ENCODE peak calls at places on chromosomes 4 and X, in four cellular contexts. One of them, this sample, is unnamed.

GRCh38 chr4:113303315-113303714 is 253.9 kb downstream of the ANK2 start:
- DNase-seq in IMR-90: no peak
- DNase-seq in GM23338: no peak
- DNase-seq in fibroblast of villous mesenchyme: no peak
- DNase-seq in this sample: no peak

GRCh38 chrX:71619193-71619592 is 882 bp upstream of the CXCR3 start:
- DNase-seq in IMR-90: no peak
- DNase-seq in GM23338: no peak
- DNase-seq in fibroblast of villous mesenchyme: no peak
- DNase-seq in this sample: no peak

GRCh38 chr4:118221193-118221800 is 131.5 kb downstream of the PRSS12 start:
- DNase-seq in IMR-90: peak
- DNase-seq in GM23338: no peak
- DNase-seq in fibroblast of villous mesenchyme: peak
- DNase-seq in this sample: no peak

GRCh38 chr4:168723020-168723419 is 226.2 kb downstream of the PALLD start:
- DNase-seq in IMR-90: peak
- DNase-seq in GM23338: no peak
- DNase-seq in fibroblast of villous mesenchyme: peak
- DNase-seq in this sample: no peak

GRCh38 chrX:100611951-100612350 is 24.7 kb downstream of the TSPAN6 start:
- DNase-seq in IMR-90: no peak
- DNase-seq in GM23338: no peak
- DNase-seq in fibroblast of villous mesenchyme: no peak
- DNase-seq in this sample: no peak

GRCh38 chr4:110898290-110898689 is 275.4 kb upstream of the PITX2 start:
- DNase-seq in IMR-90: no peak
- DNase-seq in GM23338: no peak
- DNase-seq in fibroblast of villous mesenchyme: peak
- DNase-seq in this sample: no peak

GRCh38 chrX:136689441-136689840 is 41.5 kb downstream of the CD40LG start:
- DNase-seq in IMR-90: peak
- DNase-seq in GM23338: peak
- DNase-seq in fibroblast of villous mesenchyme: peak
- DNase-seq in this sample: no peak

GRCh38 chr4:6205973-6206372 is 5.6 kb upstream of the JAKMIP1 start:
- DNase-seq in IMR-90: no peak
- DNase-seq in GM23338: no peak
- DNase-seq in fibroblast of villous mesenchyme: no peak
- DNase-seq in this sample: no peak

GRCh38 chr4:72809208-72809607 is 240.2 kb upstream of the ADAMTS3 start:
- DNase-seq in IMR-90: no peak
- DNase-seq in GM23338: no peak
- DNase-seq in fibroblast of villous mesenchyme: peak
- DNase-seq in this sample: no peak

GRCh38 chrX:133880032-133880443 is 105.4 kb downstream of the GPC3 start:
- DNase-seq in IMR-90: no peak
- DNase-seq in GM23338: no peak
- DNase-seq in fibroblast of villous mesenchyme: no peak
- DNase-seq in this sample: no peak

GRCh38 chrX:15849555-15849954 is 5.1 kb downstream of the AP1S2 start:
- DNase-seq in IMR-90: no peak
- DNase-seq in GM23338: peak
- DNase-seq in fibroblast of villous mesenchyme: no peak
- DNase-seq in this sample: no peak

GRCh38 chrX:101229155-101229554 is 9.6 kb downstream of the DRP2 start:
- DNase-seq in IMR-90: peak
- DNase-seq in GM23338: no peak
- DNase-seq in fibroblast of villous mesenchyme: peak
- DNase-seq in this sample: no peak

GRCh38 chr4:8896506-8896905 is 24.9 kb upstream of the HMX1 start:
- DNase-seq in IMR-90: no peak
- DNase-seq in GM23338: no peak
- DNase-seq in fibroblast of villous mesenchyme: no peak
- DNase-seq in this sample: no peak

GRCh38 chr4:98828801-98829200 is 100.1 kb downstream of the EIF4E start:
- DNase-seq in IMR-90: no peak
- DNase-seq in GM23338: peak
- DNase-seq in fibroblast of villous mesenchyme: peak
- DNase-seq in this sample: no peak

GRCh38 chr4:39565925-39566630 is 38.8 kb upstream of the UGDH start:
- DNase-seq in IMR-90: peak
- DNase-seq in GM23338: no peak
- DNase-seq in fibroblast of villous mesenchyme: peak
- DNase-seq in this sample: no peak

GRCh38 chr4:10380695-10381094 is 76.5 kb downstream of the ZNF518B start:
- DNase-seq in IMR-90: no peak
- DNase-seq in GM23338: no peak
- DNase-seq in fibroblast of villous mesenchyme: no peak
- DNase-seq in this sample: no peak

GRCh38 chr4:184348311-184349233 is 125.8 kb downstream of the IRF2 start:
- DNase-seq in IMR-90: peak
- DNase-seq in GM23338: no peak
- DNase-seq in fibroblast of villous mesenchyme: peak
- DNase-seq in this sample: no peak

GRCh38 chr4:52868138-52868537 is 6.0 kb downstream of the RASL11B start:
- DNase-seq in IMR-90: no peak
- DNase-seq in GM23338: peak
- DNase-seq in fibroblast of villous mesenchyme: no peak
- DNase-seq in this sample: no peak

GRCh38 chrX:146449243-146449642 is 360.3 kb upstream of the CXorf51B start:
- DNase-seq in IMR-90: no peak
- DNase-seq in GM23338: no peak
- DNase-seq in fibroblast of villous mesenchyme: no peak
- DNase-seq in this sample: no peak

GRCh38 chr4:59960143-59960542 is 1240.0 kb upstream of the ADGRL3 start:
- DNase-seq in IMR-90: no peak
- DNase-seq in GM23338: no peak
- DNase-seq in fibroblast of villous mesenchyme: no peak
- DNase-seq in this sample: no peak

GRCh38 chrX:39984191-39984956 is 113.4 kb downstream of the BCOR start:
- DNase-seq in IMR-90: peak
- DNase-seq in GM23338: no peak
- DNase-seq in fibroblast of villous mesenchyme: peak
- DNase-seq in this sample: no peak

GRCh38 chrX:70554081-70554480 is 109.4 kb downstream of the DLG3 start:
- DNase-seq in IMR-90: peak
- DNase-seq in GM23338: peak
- DNase-seq in fibroblast of villous mesenchyme: peak
- DNase-seq in this sample: no peak

GRCh38 chrX:14491689-14492088 is 37.6 kb upstream of the GLRA2 start:
- DNase-seq in IMR-90: no peak
- DNase-seq in GM23338: no peak
- DNase-seq in fibroblast of villous mesenchyme: no peak
- DNase-seq in this sample: no peak

GRCh38 chrX:130260316-130260715 is 8.4 kb downstream of the ZNF280C start:
- DNase-seq in IMR-90: peak
- DNase-seq in GM23338: no peak
- DNase-seq in fibroblast of villous mesenchyme: peak
- DNase-seq in this sample: no peak

GRCh38 chrX:40809210-40809609 is 73.9 kb upstream of the MED14 start:
- DNase-seq in IMR-90: peak
- DNase-seq in GM23338: no peak
- DNase-seq in fibroblast of villous mesenchyme: peak
- DNase-seq in this sample: no peak

GRCh38 chr4:101277661-101278060 is 69.7 kb downstream of the PPP3CA start:
- DNase-seq in IMR-90: peak
- DNase-seq in GM23338: no peak
- DNase-seq in fibroblast of villous mesenchyme: peak
- DNase-seq in this sample: no peak

GRCh38 chr4:39514888-39515401 is 12.3 kb downstream of the UGDH start:
- DNase-seq in IMR-90: peak
- DNase-seq in GM23338: no peak
- DNase-seq in fibroblast of villous mesenchyme: peak
- DNase-seq in this sample: peak

GRCh38 chr4:40526741-40527140 is 102.9 kb downstream of the RBM47 start:
- DNase-seq in IMR-90: no peak
- DNase-seq in GM23338: no peak
- DNase-seq in fibroblast of villous mesenchyme: no peak
- DNase-seq in this sample: no peak

GRCh38 chr4:124936427-124936826 is 223.9 kb upstream of the ANKRD50 start:
- DNase-seq in IMR-90: peak
- DNase-seq in GM23338: no peak
- DNase-seq in fibroblast of villous mesenchyme: no peak
- DNase-seq in this sample: peak

GRCh38 chr4:66028668-66029067 is 358.4 kb upstream of the EPHA5 start:
- DNase-seq in IMR-90: no peak
- DNase-seq in GM23338: no peak
- DNase-seq in fibroblast of villous mesenchyme: no peak
- DNase-seq in this sample: no peak

GRCh38 chrX:48702716-48703115 is 6.2 kb downstream of the SUV39H1 start:
- DNase-seq in IMR-90: no peak
- DNase-seq in GM23338: no peak
- DNase-seq in fibroblast of villous mesenchyme: no peak
- DNase-seq in this sample: no peak

GRCh38 chr4:39046243-39046642 is 14.0 kb upstream of the TMEM156 start:
- DNase-seq in IMR-90: peak
- DNase-seq in GM23338: no peak
- DNase-seq in fibroblast of villous mesenchyme: peak
- DNase-seq in this sample: peak

GRCh38 chr4:54433686-54434085 is 204.6 kb downstream of the PDGFRA start:
- DNase-seq in IMR-90: peak
- DNase-seq in GM23338: peak
- DNase-seq in fibroblast of villous mesenchyme: peak
- DNase-seq in this sample: no peak

GRCh38 chr4:8347660-8348059 is 78.1 kb downstream of the HTRA3 start:
- DNase-seq in IMR-90: no peak
- DNase-seq in GM23338: no peak
- DNase-seq in fibroblast of villous mesenchyme: no peak
- DNase-seq in this sample: no peak

GRCh38 chrX:68945603-68946228 is 116.9 kb downstream of the EFNB1 start:
- DNase-seq in IMR-90: peak
- DNase-seq in GM23338: peak
- DNase-seq in fibroblast of villous mesenchyme: peak
- DNase-seq in this sample: no peak

DNA sequence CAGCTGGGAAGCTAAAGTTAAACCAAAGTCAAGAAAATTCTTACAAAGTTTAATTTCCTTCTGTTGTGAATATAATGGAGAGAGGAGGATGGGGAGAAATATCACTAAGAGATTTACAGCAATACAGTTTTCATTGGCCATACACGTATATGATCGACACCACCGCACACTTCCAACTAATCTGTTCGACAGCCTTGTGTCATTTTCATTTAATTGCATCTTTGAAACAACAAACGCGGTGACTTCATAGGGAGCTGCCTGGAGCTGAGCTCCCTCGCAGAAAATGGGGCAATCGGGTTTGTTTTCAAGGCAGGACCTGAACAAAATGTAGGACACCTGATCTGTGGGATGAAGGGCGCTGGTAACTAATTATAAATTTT is 1.3 kb downstream of the PTPN13 start:
- DNase-seq in IMR-90: peak
- DNase-seq in GM23338: no peak
- DNase-seq in fibroblast of villous mesenchyme: peak
- DNase-seq in this sample: no peak
- H3K4me3 ChIP-seq in IMR-90: peak
- H3K4me3 ChIP-seq in GM23338: peak
- H3K4me3 ChIP-seq in fibroblast of villous mesenchyme: peak
- H3K4me3 ChIP-seq in this sample: peak

DNA sequence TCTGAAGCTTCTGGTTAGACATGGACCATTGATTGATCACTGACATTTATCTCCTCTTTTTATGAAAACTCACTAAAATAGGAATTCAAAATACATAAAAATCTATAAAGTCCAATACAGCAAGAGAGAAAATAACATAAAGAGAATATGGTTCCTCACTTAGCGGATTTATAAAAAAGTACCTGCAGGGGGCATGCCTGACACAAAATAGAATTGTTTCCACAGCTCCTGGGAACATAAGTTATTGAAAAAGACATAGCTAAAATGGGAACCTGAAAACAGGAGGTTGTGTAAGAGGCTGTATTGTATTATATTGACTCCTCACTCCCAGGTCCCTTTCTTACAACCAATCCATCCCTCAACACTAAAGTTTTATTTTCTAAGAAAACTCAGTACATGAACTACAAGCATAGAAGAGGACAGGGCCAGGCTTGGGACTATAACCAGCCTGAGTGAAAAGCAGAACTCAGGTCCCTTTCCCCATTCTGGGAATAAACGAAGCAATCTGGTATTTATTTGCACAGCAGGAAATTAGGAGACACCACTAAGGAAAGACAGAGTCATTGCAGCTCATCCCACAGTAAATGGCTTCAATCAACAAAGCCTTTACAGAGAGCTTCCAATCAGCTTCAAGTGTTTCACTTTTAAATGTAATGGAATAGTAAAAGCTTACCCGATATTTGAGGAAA is 121.1 kb upstream of the NDST4 start:
- DNase-seq in IMR-90: no peak
- DNase-seq in GM23338: peak
- DNase-seq in fibroblast of villous mesenchyme: no peak
- DNase-seq in this sample: no peak
- H3K4me3 ChIP-seq in IMR-90: no peak
- H3K4me3 ChIP-seq in GM23338: peak
- H3K4me3 ChIP-seq in fibroblast of villous mesenchyme: no peak
- H3K4me3 ChIP-seq in this sample: no peak

GRCh38 chrX:154751121-154751668 is 318 bp upstream of the GAB3 start:
- DNase-seq in IMR-90: no peak
- DNase-seq in GM23338: peak
- DNase-seq in fibroblast of villous mesenchyme: no peak
- DNase-seq in this sample: peak
- H3K4me3 ChIP-seq in IMR-90: peak
- H3K4me3 ChIP-seq in GM23338: peak
- H3K4me3 ChIP-seq in fibroblast of villous mesenchyme: peak
- H3K4me3 ChIP-seq in this sample: peak

GRCh38 chr4:123405212-123405856 is 8.7 kb downstream of the SPRY1 start:
- DNase-seq in IMR-90: no peak
- DNase-seq in GM23338: no peak
- DNase-seq in fibroblast of villous mesenchyme: no peak
- DNase-seq in this sample: no peak

GRCh38 chr4:123401466-123402175 is 5.0 kb downstream of the SPRY1 start:
- DNase-seq in IMR-90: no peak
- DNase-seq in GM23338: no peak
- DNase-seq in fibroblast of villous mesenchyme: no peak
- DNase-seq in this sample: no peak

GRCh38 chr4:123399638-123400358 is 3.2 kb downstream of the SPRY1 start:
- DNase-seq in IMR-90: no peak
- DNase-seq in GM23338: no peak
- DNase-seq in fibroblast of villous mesenchyme: peak
- DNase-seq in this sample: no peak

GRCh38 chr4:123406862-123407261 is 10.3 kb downstream of the SPRY1 start:
- DNase-seq in IMR-90: no peak
- DNase-seq in GM23338: no peak
- DNase-seq in fibroblast of villous mesenchyme: no peak
- DNase-seq in this sample: no peak

GRCh38 chr4:123403205-123403604 is 6.6 kb downstream of the SPRY1 start:
- DNase-seq in IMR-90: no peak
- DNase-seq in GM23338: no peak
- DNase-seq in fibroblast of villous mesenchyme: no peak
- DNase-seq in this sample: no peak
- H3K4me3 ChIP-seq in IMR-90: no peak
- H3K4me3 ChIP-seq in GM23338: no peak
- H3K4me3 ChIP-seq in fibroblast of villous mesenchyme: no peak
- H3K4me3 ChIP-seq in this sample: peak

This sample was measured in lower lobe of right lung.